ENCODE peak calls at places on chromosomes 6 and 20, in seven cellular contexts. One of them, this sample, is unnamed.

GRCh38 chr6:79377047-79377446 is 142.6 kb upstream of the HMGN3 start:
- DNase-seq in ecto neural progenitor cell: no peak
- DNase-seq in endothelial cell: no peak
- DNase-seq in activated CD4-positive, alpha-beta T cell treated with anti-CD3 and anti-CD28 coated beads for 4 hours: no peak
- DNase-seq in GM23248: peak
- DNase-seq in central memory CD4-positive, alpha-beta T cell: no peak
- DNase-seq in activated CD8-positive, alpha-beta memory T cell treated with anti-CD3 and anti-CD28 coated beads, Interleukin-2, amount 10 ng/mL, durations not matched to agents 7 days and 5 days: no peak
- DNase-seq in this sample: no peak

GRCh38 chr20:49446808-49447207 is 35.7 kb downstream of the KCNB1 start:
- DNase-seq in ecto neural progenitor cell: peak
- DNase-seq in endothelial cell: peak
- DNase-seq in activated CD4-positive, alpha-beta T cell treated with anti-CD3 and anti-CD28 coated beads for 4 hours: no peak
- DNase-seq in GM23248: peak
- DNase-seq in central memory CD4-positive, alpha-beta T cell: no peak
- DNase-seq in activated CD8-positive, alpha-beta memory T cell treated with anti-CD3 and anti-CD28 coated beads, Interleukin-2, amount 10 ng/mL, durations not matched to agents 7 days and 5 days: no peak
- DNase-seq in this sample: no peak

GRCh38 chr20:4844325-4844724 is 122.6 kb downstream of the PRND start:
- DNase-seq in ecto neural progenitor cell: no peak
- DNase-seq in endothelial cell: no peak
- DNase-seq in activated CD4-positive, alpha-beta T cell treated with anti-CD3 and anti-CD28 coated beads for 4 hours: no peak
- DNase-seq in GM23248: peak
- DNase-seq in central memory CD4-positive, alpha-beta T cell: no peak
- DNase-seq in activated CD8-positive, alpha-beta memory T cell treated with anti-CD3 and anti-CD28 coated beads, Interleukin-2, amount 10 ng/mL, durations not matched to agents 7 days and 5 days: no peak
- DNase-seq in this sample: no peak

GRCh38 chr6:33607784-33608161 is 13.3 kb upstream of the ITPR3 start:
- DNase-seq in ecto neural progenitor cell: no peak
- DNase-seq in endothelial cell: no peak
- DNase-seq in activated CD4-positive, alpha-beta T cell treated with anti-CD3 and anti-CD28 coated beads for 4 hours: no peak
- DNase-seq in GM23248: no peak
- DNase-seq in central memory CD4-positive, alpha-beta T cell: no peak
- DNase-seq in activated CD8-positive, alpha-beta memory T cell treated with anti-CD3 and anti-CD28 coated beads, Interleukin-2, amount 10 ng/mL, durations not matched to agents 7 days and 5 days: peak
- DNase-seq in this sample: no peak

GRCh38 chr6:26149240-26149639 is 62.0 kb downstream of the HFE start:
- DNase-seq in ecto neural progenitor cell: no peak
- DNase-seq in endothelial cell: no peak
- DNase-seq in activated CD4-positive, alpha-beta T cell treated with anti-CD3 and anti-CD28 coated beads for 4 hours: no peak
- DNase-seq in GM23248: no peak
- DNase-seq in central memory CD4-positive, alpha-beta T cell: no peak
- DNase-seq in activated CD8-positive, alpha-beta memory T cell treated with anti-CD3 and anti-CD28 coated beads, Interleukin-2, amount 10 ng/mL, durations not matched to agents 7 days and 5 days: no peak
- DNase-seq in this sample: no peak

GRCh38 chr6:41097467-41098090 is 24.8 kb downstream of the NFYA start:
- DNase-seq in ecto neural progenitor cell: no peak
- DNase-seq in endothelial cell: no peak
- DNase-seq in activated CD4-positive, alpha-beta T cell treated with anti-CD3 and anti-CD28 coated beads for 4 hours: no peak
- DNase-seq in GM23248: peak
- DNase-seq in central memory CD4-positive, alpha-beta T cell: no peak
- DNase-seq in activated CD8-positive, alpha-beta memory T cell treated with anti-CD3 and anti-CD28 coated beads, Interleukin-2, amount 10 ng/mL, durations not matched to agents 7 days and 5 days: no peak
- DNase-seq in this sample: no peak

GRCh38 chr6:45438849-45439406 is 61.2 kb upstream of the SUPT3H start:
- DNase-seq in ecto neural progenitor cell: no peak
- DNase-seq in endothelial cell: no peak
- DNase-seq in activated CD4-positive, alpha-beta T cell treated with anti-CD3 and anti-CD28 coated beads for 4 hours: no peak
- DNase-seq in GM23248: peak
- DNase-seq in central memory CD4-positive, alpha-beta T cell: peak
- DNase-seq in activated CD8-positive, alpha-beta memory T cell treated with anti-CD3 and anti-CD28 coated beads, Interleukin-2, amount 10 ng/mL, durations not matched to agents 7 days and 5 days: no peak
- DNase-seq in this sample: no peak

GRCh38 chr6:166877906-166878305 is 78.4 kb downstream of the RNASET2 start:
- DNase-seq in ecto neural progenitor cell: no peak
- DNase-seq in endothelial cell: no peak
- DNase-seq in activated CD4-positive, alpha-beta T cell treated with anti-CD3 and anti-CD28 coated beads for 4 hours: no peak
- DNase-seq in GM23248: peak
- DNase-seq in central memory CD4-positive, alpha-beta T cell: no peak
- DNase-seq in activated CD8-positive, alpha-beta memory T cell treated with anti-CD3 and anti-CD28 coated beads, Interleukin-2, amount 10 ng/mL, durations not matched to agents 7 days and 5 days: no peak
- DNase-seq in this sample: no peak

GRCh38 chr6:1746919-1747460 is 137.3 kb downstream of the FOXC1 start:
- DNase-seq in ecto neural progenitor cell: no peak
- DNase-seq in endothelial cell: no peak
- DNase-seq in activated CD4-positive, alpha-beta T cell treated with anti-CD3 and anti-CD28 coated beads for 4 hours: no peak
- DNase-seq in GM23248: no peak
- DNase-seq in central memory CD4-positive, alpha-beta T cell: no peak
- DNase-seq in activated CD8-positive, alpha-beta memory T cell treated with anti-CD3 and anti-CD28 coated beads, Interleukin-2, amount 10 ng/mL, durations not matched to agents 7 days and 5 days: no peak
- DNase-seq in this sample: no peak

GRCh38 chr20:4021905-4022304 is 6.5 kb upstream of the RNF24 start:
- DNase-seq in ecto neural progenitor cell: no peak
- DNase-seq in endothelial cell: no peak
- DNase-seq in activated CD4-positive, alpha-beta T cell treated with anti-CD3 and anti-CD28 coated beads for 4 hours: no peak
- DNase-seq in GM23248: peak
- DNase-seq in central memory CD4-positive, alpha-beta T cell: no peak
- DNase-seq in activated CD8-positive, alpha-beta memory T cell treated with anti-CD3 and anti-CD28 coated beads, Interleukin-2, amount 10 ng/mL, durations not matched to agents 7 days and 5 days: no peak
- DNase-seq in this sample: no peak

GRCh38 chr20:4519530-4519929 is 202.2 kb upstream of the PRND start:
- DNase-seq in ecto neural progenitor cell: peak
- DNase-seq in endothelial cell: peak
- DNase-seq in activated CD4-positive, alpha-beta T cell treated with anti-CD3 and anti-CD28 coated beads for 4 hours: no peak
- DNase-seq in GM23248: peak
- DNase-seq in central memory CD4-positive, alpha-beta T cell: no peak
- DNase-seq in activated CD8-positive, alpha-beta memory T cell treated with anti-CD3 and anti-CD28 coated beads, Interleukin-2, amount 10 ng/mL, durations not matched to agents 7 days and 5 days: peak
- DNase-seq in this sample: no peak

GRCh38 chr6:1025821-1026220 is 286.1 kb upstream of the FOXQ1 start:
- DNase-seq in ecto neural progenitor cell: no peak
- DNase-seq in endothelial cell: no peak
- DNase-seq in activated CD4-positive, alpha-beta T cell treated with anti-CD3 and anti-CD28 coated beads for 4 hours: no peak
- DNase-seq in GM23248: no peak
- DNase-seq in central memory CD4-positive, alpha-beta T cell: no peak
- DNase-seq in activated CD8-positive, alpha-beta memory T cell treated with anti-CD3 and anti-CD28 coated beads, Interleukin-2, amount 10 ng/mL, durations not matched to agents 7 days and 5 days: no peak
- DNase-seq in this sample: no peak